ENCODE peak calls at places on chromosomes 13 and 19, in four cellular contexts. Q is HepG2, Z is H1, X is K562. J is an unnamed sample.

GRCh38 chr13:97934590-97934989 is 18.9 kb upstream of the IPO5 start:
- DNase-seq in Q (no peak), Z (no peak), X (no peak), J (no peak)

GRCh38 chr19:48121909-48122371 is 11.3 kb upstream of the PLA2G4C start:
- DNase-seq in Q (no peak), Z (no peak), X (no peak), J (peak)

GRCh38 chr13:25541434-25542123 is 169.8 kb downstream of the ATP8A2 start:
- DNase-seq in Q (no peak), Z (no peak), X (no peak), J (no peak)

GRCh38 chr19:444677-445210 is 16.1 kb downstream of the SHC2 start:
- DNase-seq in Q (no peak), Z (no peak), X (no peak), J (no peak)

GRCh38 chr19:22199171-22199570 is 2.4 kb upstream of the ZNF676 start:
- DNase-seq in Q (no peak), Z (no peak), X (no peak), J (no peak)

GRCh38 chr19:16836906-16837362 is 7.7 kb downstream of the SIN3B start:
- DNase-seq in Q (no peak), Z (no peak), X (no peak), J (no peak)

GRCh38 chr13:96817336-96817941 is 176.8 kb downstream of the OXGR1 start:
- DNase-seq in Q (peak), Z (no peak), X (no peak), J (no peak)

GRCh38 chr13:39107484-39108040 is 69.3 kb downstream of the NHLRC3 start:
- DNase-seq in Q (no peak), Z (no peak), X (no peak), J (no peak)

GRCh38 chr19:2524840-2525723 is 49.2 kb downstream of the GADD45B start:
- DNase-seq in Q (peak), Z (no peak), X (no peak), J (no peak)

GRCh38 chr19:53942001-53942786 is 20.5 kb upstream of the CACNG8 start:
- DNase-seq in Q (peak), Z (peak), X (peak), J (no peak)

GRCh38 chr13:93857126-93857525 is 622.4 kb downstream of the DCT start:
- DNase-seq in Q (no peak), Z (no peak), X (no peak), J (no peak)

GRCh38 chr19:17681505-17682125 is 6.5 kb downstream of the UNC13A start:
- DNase-seq in Q (no peak), Z (no peak), X (peak), J (no peak)

GRCh38 chr19:45258862-45259261 is 7.8 kb downstream of the MARK4 start:
- DNase-seq in Q (no peak), Z (no peak), X (no peak), J (no peak)

GRCh38 chr13:76319921-76320320 is 566.3 kb downstream of the KCTD12 start:
- DNase-seq in Q (no peak), Z (no peak), X (no peak), J (no peak)

GRCh38 chr19:55452381-55453325 is 8.8 kb downstream of the ISOC2 start:
- DNase-seq in Q (peak), Z (no peak), X (peak), J (no peak)
- H3K27ac ChIP-seq in Q (no peak), Z (no peak), X (no peak), J (no peak)

DNA sequence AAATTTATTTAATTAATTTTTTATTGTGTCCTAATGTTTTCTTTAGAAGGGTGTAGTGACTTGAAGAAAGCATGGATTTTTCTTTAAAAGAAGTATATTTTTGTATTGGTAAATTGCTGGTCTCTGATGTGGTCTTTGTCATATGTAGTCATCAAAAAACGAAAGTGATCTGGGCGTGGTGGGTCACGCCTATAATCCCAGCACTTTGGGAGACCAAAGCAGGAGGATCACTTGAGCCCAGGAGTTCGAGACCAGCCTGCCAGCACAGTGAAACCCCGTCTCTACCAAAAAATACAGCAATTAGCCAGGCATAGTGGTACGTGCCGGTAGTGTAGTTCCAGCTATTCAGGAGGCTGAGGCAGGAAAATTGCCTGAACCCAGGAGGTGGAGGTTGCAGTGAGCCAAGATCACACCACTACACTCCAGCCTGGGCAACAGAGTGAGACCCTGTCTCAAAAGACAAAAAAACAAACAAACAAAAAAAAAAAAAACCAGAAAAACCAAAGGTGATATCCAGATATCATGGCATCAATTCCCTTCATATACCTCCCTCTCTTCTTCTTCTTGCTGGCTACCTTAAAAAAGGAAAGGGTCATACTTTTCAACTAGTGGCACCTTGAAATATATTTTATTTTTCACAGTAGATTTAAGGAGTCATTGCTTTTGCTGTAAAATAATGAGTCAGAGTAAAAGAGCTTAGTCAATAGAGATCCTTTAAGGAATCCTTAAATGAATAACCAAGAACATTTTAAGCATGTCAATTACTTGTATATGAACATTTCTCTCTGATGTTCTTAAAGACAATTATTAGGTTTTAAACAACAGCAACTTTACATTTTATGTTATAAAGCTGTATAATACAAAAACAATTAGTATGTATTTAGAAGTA is 19.9 kb downstream of the KCTD4 start:
- DNase-seq in Q (no peak), Z (no peak), X (no peak), J (no peak)
- TF ChIP-seq ATF2 in Q (no peak), Z (no peak), X (no peak), J (no peak)

GRCh38 chr19:10087296-10088061 is 1.4 kb downstream of the SHFL start:
- DNase-seq in Q (no peak), Z (no peak), X (no peak), J (no peak)
- H3K27ac ChIP-seq in Q (no peak), Z (no peak), X (no peak), J (peak)

GRCh38 chr19:50839712-50840655 is 6.6 kb upstream of the KLK15 start:
- DNase-seq in Q (no peak), Z (no peak), X (no peak), J (no peak)

GRCh38 chr19:50842130-50842529 is 8.8 kb upstream of the KLK15 start:
- DNase-seq in Q (no peak), Z (no peak), X (no peak), J (no peak)

GRCh38 chr19:50844296-50844935 is 10.3 kb upstream of the KLK3 start:
- DNase-seq in Q (no peak), Z (no peak), X (no peak), J (no peak)

GRCh38 chr19:50843701-50844221 is 10.4 kb upstream of the KLK15 start:
- DNase-seq in Q (no peak), Z (no peak), X (no peak), J (no peak)

DNA sequence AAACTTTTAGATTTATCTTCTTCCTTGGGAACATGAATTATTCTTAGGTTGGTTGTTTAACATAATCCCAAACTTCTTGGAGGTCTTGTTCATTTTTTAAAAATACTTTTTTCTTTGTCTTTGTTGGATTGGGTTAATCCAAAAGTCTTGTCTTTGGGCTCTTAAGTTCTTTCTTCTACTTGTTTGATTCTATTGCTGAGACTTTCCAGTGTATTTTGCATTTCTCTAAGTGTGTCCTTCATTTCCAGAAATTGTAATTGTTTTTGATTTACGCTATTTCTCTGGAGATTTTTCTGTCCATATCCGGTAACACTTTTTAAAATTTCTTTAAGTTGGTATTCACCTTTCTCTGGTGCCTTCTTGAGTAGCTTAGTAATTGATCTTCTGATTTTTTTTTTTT is 9.8 kb upstream of the KLK15 start:
- DNase-seq in Q (no peak), Z (no peak), X (no peak), J (no peak)
- TF ChIP-seq ATF2 in Q (no peak), Z (no peak), X (no peak), J (no peak)

J was measured in GM12878.